ENCODE peak calls at places on chromosomes 16 and 17, in eight cellular contexts. R is CD8-positive, alpha-beta memory T cell; B is lung; U is CD8-positive, alpha-beta T cell; M is esophagus squamous epithelium; C is transverse colon; S is fibroblast of lung; K is right atrium auricular region. J is an unnamed sample. For H3K27me3, the result is how much of the 10 kb centered on the place peaks cover.

GRCh38 chr16:51762081-51762995 is 611.3 kb upstream of the SALL1 start:
- DNase-seq in R (no peak), B (peak), U (peak), M (no peak), C (peak), S (peak), K (peak), J (peak)

GRCh38 chr17:32671891-32672290 is 185.1 kb downstream of the CDK5R1 start:
- DNase-seq in R (no peak), B (no peak), U (no peak), M (no peak), C (peak), S (peak), K (no peak), J (peak)

GRCh38 chr17:14919049-14919545 is 346.0 kb downstream of the PMP22 start:
- DNase-seq in R (no peak), B (no peak), U (no peak), M (no peak), C (no peak), S (no peak), K (no peak), J (no peak)

GRCh38 chr17:11548398-11548797 is 49.9 kb upstream of the DNAH9 start:
- DNase-seq in R (no peak), B (no peak), U (no peak), M (no peak), C (no peak), S (no peak), K (no peak), J (no peak)

GRCh38 chr17:80071116-80071980 is 30.0 kb upstream of the GAA start:
- DNase-seq in R (no peak), B (peak), U (no peak), M (no peak), C (peak), S (peak), K (peak), J (peak)

GRCh38 chr17:13154932-13155331 is 137.1 kb upstream of the ELAC2 start:
- DNase-seq in R (no peak), B (no peak), U (no peak), M (no peak), C (no peak), S (no peak), K (no peak), J (no peak)

GRCh38 chr16:51951668-51952298 is 595.2 kb downstream of the TOX3 start:
- DNase-seq in R (no peak), B (no peak), U (no peak), M (no peak), C (no peak), S (peak), K (no peak), J (peak)

GRCh38 chr17:47638903-47639302 is 10.8 kb upstream of the KPNB1 start:
- DNase-seq in R (no peak), B (no peak), U (no peak), M (no peak), C (no peak), S (no peak), K (no peak), J (no peak)

GRCh38 chr17:72677714-72678390 is 414.6 kb downstream of the SLC39A11 start:
- DNase-seq in R (no peak), B (no peak), U (no peak), M (no peak), C (no peak), S (no peak), K (no peak), J (no peak)

DNA sequence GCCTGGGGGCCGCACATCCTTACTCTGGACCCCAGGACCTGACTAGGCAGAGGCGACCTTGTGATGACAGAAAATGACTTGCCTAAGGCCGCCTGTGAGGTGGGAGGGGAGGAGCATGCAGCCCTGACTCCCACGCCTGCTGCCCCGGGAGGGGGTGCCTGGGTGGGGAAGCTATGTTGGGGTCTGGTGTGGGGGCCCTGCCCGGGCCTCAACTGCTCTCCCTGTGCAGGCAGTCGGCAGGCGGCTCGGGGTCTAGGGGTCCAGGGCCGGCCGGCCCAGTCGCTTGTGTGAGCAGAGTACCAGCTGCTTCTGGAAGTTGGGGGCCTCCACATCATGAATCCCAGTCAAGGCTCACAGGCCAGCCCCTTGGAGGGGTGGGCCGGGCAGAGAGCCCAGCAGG is 48.1 kb downstream of the PRMT7 start:
- DNase-seq in R (no peak), B (no peak), U (no peak), M (no peak), C (no peak), S (no peak), K (no peak), J (no peak)
- H3K27me3 ChIP-seq in R (under half), B (under half), U (under half), M (under half), C (under half), S (under half), K (under half), J (under half)

DNA sequence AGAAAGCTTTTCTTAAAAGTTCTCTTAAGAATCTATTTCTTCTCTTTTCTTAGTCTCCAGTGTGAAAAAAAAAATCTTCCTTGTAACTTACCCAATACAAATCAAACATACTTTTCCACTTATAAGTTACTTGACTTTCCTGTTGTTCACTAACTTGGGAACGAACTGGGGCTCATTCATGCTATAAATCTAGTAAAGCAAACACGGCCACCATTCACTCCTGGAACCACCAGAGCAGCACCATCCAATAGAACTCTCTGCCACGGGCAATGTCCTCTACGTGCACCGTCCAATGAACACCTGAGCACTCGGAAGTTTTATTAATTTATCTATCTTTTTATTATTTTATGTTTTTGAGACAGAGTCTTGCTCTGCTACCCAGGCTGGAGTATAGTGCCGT is 20.7 kb downstream of the SRP68 start:
- DNase-seq in R (no peak), B (no peak), U (no peak), M (no peak), C (no peak), S (no peak), K (no peak), J (no peak)
- H3K27me3 ChIP-seq in R (under half), B (under half), U (under half), M (under half), C (under half), S (under half), K (under half), J (under half)

GRCh38 chr17:74848656-74849399 is 10.9 kb downstream of the GRIN2C start:
- DNase-seq in R (no peak), B (no peak), U (no peak), M (no peak), C (no peak), S (no peak), K (no peak), J (no peak)
- H3K27me3 ChIP-seq in R (under half), B (under half), U (under half), M (under half), C (under half), S (under half), K (under half), J (under half)

GRCh38 chr17:44967026-44967906 is 837 bp downstream of the C1QL1 start:
- DNase-seq in R (peak), B (no peak), U (no peak), M (no peak), C (no peak), S (no peak), K (no peak), J (no peak)
- H3K27me3 ChIP-seq in R (under half), B (under half), U (under half), M (under half), C (half or more), S (under half), K (under half), J (under half)

GRCh38 chr17:57579245-57579644 is 165.9 kb downstream of the CCDC182 start:
- DNase-seq in R (no peak), B (no peak), U (no peak), M (no peak), C (no peak), S (no peak), K (no peak), J (no peak)
- H3K27me3 ChIP-seq in R (under half), B (under half), U (under half), M (under half), C (under half), S (under half), K (under half), J (under half)

GRCh38 chr16:86519007-86519648 is 8.8 kb downstream of the FOXF1 start:
- DNase-seq in R (no peak), B (no peak), U (no peak), M (no peak), C (no peak), S (no peak), K (no peak), J (no peak)
- H3K27me3 ChIP-seq in R (under half), B (under half), U (under half), M (under half), C (under half), S (under half), K (under half), J (under half)

DNA sequence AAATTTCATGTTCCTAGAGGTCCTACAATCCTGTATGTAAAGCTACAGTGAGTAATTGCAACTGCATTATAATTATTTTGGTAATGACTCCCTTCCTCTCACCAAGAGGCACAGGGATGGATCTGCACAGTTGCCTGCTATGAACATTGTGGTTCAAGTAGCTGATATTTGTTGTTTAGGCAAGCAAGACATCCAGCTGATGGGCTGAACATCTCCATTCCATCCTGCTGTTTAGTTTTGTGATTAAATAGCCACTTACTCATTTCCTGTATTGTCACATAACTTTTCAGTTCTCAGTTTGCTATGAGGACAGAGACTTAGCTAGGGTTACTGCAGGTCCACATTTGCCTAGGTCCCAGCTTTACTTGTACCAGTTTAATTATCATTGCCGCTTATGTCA is 181.2 kb upstream of the TBX2 start:
- DNase-seq in R (no peak), B (no peak), U (no peak), M (no peak), C (no peak), S (peak), K (no peak), J (no peak)
- H3K27me3 ChIP-seq in R (under half), B (under half), U (under half), M (under half), C (under half), S (under half), K (under half), J (under half)

GRCh38 chr16:83720213-83720612 is 87.6 kb upstream of the HSBP1 start:
- DNase-seq in R (no peak), B (no peak), U (no peak), M (no peak), C (no peak), S (no peak), K (no peak), J (no peak)

GRCh38 chr16:83715217-83715920 is 92.4 kb upstream of the HSBP1 start:
- DNase-seq in R (no peak), B (peak), U (no peak), M (no peak), C (no peak), S (no peak), K (no peak), J (no peak)

GRCh38 chr16:83714286-83714685 is 93.5 kb upstream of the HSBP1 start:
- DNase-seq in R (no peak), B (no peak), U (no peak), M (no peak), C (no peak), S (no peak), K (no peak), J (no peak)

GRCh38 chr16:83717814-83718213 is 90.0 kb upstream of the HSBP1 start:
- DNase-seq in R (no peak), B (no peak), U (no peak), M (no peak), C (no peak), S (no peak), K (no peak), J (no peak)

GRCh38 chr16:83717308-83717707 is 90.5 kb upstream of the HSBP1 start:
- DNase-seq in R (no peak), B (no peak), U (no peak), M (no peak), C (no peak), S (no peak), K (no peak), J (no peak)
- H3K27me3 ChIP-seq in R (under half), B (under half), U (under half), M (under half), C (under half), S (under half), K (under half), J (under half)

GRCh38 chr17:2854662-2855061 is 58.4 kb downstream of the RAP1GAP2 start:
- DNase-seq in R (no peak), B (no peak), U (no peak), M (no peak), C (peak), S (no peak), K (no peak), J (peak)

GRCh38 chr17:2853722-2854580 is 57.7 kb downstream of the RAP1GAP2 start:
- DNase-seq in R (peak), B (no peak), U (peak), M (no peak), C (peak), S (peak), K (no peak), J (peak)

GRCh38 chr17:2856727-2857126 is 60.5 kb downstream of the RAP1GAP2 start:
- DNase-seq in R (no peak), B (no peak), U (no peak), M (no peak), C (no peak), S (no peak), K (no peak), J (peak)

GRCh38 chr17:2853111-2853721 is 57.0 kb downstream of the RAP1GAP2 start:
- DNase-seq in R (peak), B (peak), U (peak), M (no peak), C (peak), S (peak), K (no peak), J (peak)

GRCh38 chr17:2855063-2855600 is 58.9 kb downstream of the RAP1GAP2 start:
- DNase-seq in R (no peak), B (no peak), U (no peak), M (no peak), C (no peak), S (no peak), K (no peak), J (no peak)
- H3K27me3 ChIP-seq in R (under half), B (under half), U (under half), M (under half), C (under half), S (under half), K (under half), J (under half)